ENCODE peak calls at places on chromosomes 2 and 18, in four cellular contexts. One of them, this sample, is unnamed.

GRCh38 chr2:106095478-106096392 is 98.4 kb downstream of the UXS1 start:
- DNase-seq in prostate gland: no peak
- DNase-seq in hepatocyte: no peak
- DNase-seq in suprapubic skin: no peak
- DNase-seq in this sample: peak; percentile 54

GRCh38 chr2:38376346-38376682 is 759 bp downstream of the ATL2 start:
- DNase-seq in prostate gland: peak; percentile 61
- DNase-seq in hepatocyte: peak; percentile 78
- DNase-seq in suprapubic skin: peak; percentile 77
- DNase-seq in this sample: peak; percentile 63

GRCh38 chr2:79512442-79513401 is at the start of gene CTNNA2:
- DNase-seq in prostate gland: no peak
- DNase-seq in hepatocyte: peak; percentile 91
- DNase-seq in suprapubic skin: no peak
- DNase-seq in this sample: peak; percentile 16

GRCh38 chr2:105773568-105773967 is 28.9 kb downstream of the NCK2 start:
- DNase-seq in prostate gland: no peak
- DNase-seq in hepatocyte: no peak
- DNase-seq in suprapubic skin: no peak
- DNase-seq in this sample: no peak

GRCh38 chr2:61549546-61549945 is 11.4 kb upstream of the XPO1 start:
- DNase-seq in prostate gland: no peak
- DNase-seq in hepatocyte: no peak
- DNase-seq in suprapubic skin: no peak
- DNase-seq in this sample: no peak

GRCh38 chr2:40281021-40281940 is 170.6 kb downstream of the SLC8A1 start:
- DNase-seq in prostate gland: peak; percentile 24
- DNase-seq in hepatocyte: peak; percentile 7
- DNase-seq in suprapubic skin: no peak
- DNase-seq in this sample: no peak

GRCh38 chr2:162111958-162112850 is 38.2 kb upstream of the DPP4 start:
- DNase-seq in prostate gland: no peak
- DNase-seq in hepatocyte: no peak
- DNase-seq in suprapubic skin: no peak
- DNase-seq in this sample: no peak

GRCh38 chr2:112572005-112572404 is 12.4 kb upstream of the CHCHD5 start:
- DNase-seq in prostate gland: no peak
- DNase-seq in hepatocyte: no peak
- DNase-seq in suprapubic skin: no peak
- DNase-seq in this sample: no peak

GRCh38 chr2:215188078-215188477 is 49.7 kb upstream of the ABCA12 start:
- DNase-seq in prostate gland: no peak
- DNase-seq in hepatocyte: no peak
- DNase-seq in suprapubic skin: no peak
- DNase-seq in this sample: no peak

GRCh38 chr2:237057893-237058300 is 27.8 kb upstream of the COPS8 start:
- DNase-seq in prostate gland: no peak
- DNase-seq in hepatocyte: no peak
- DNase-seq in suprapubic skin: no peak
- DNase-seq in this sample: peak; percentile 53

GRCh38 chr2:237059155-237059875 is 26.4 kb upstream of the COPS8 start:
- DNase-seq in prostate gland: no peak
- DNase-seq in hepatocyte: no peak
- DNase-seq in suprapubic skin: no peak
- DNase-seq in this sample: no peak

GRCh38 chr2:237057107-237057506 is 28.6 kb upstream of the COPS8 start:
- DNase-seq in prostate gland: no peak
- DNase-seq in hepatocyte: no peak
- DNase-seq in suprapubic skin: no peak
- DNase-seq in this sample: no peak

GRCh38 chr2:237056271-237056875 is 29.3 kb upstream of the COPS8 start:
- DNase-seq in prostate gland: peak; percentile 17
- DNase-seq in hepatocyte: no peak
- DNase-seq in suprapubic skin: no peak
- DNase-seq in this sample: no peak

DNA sequence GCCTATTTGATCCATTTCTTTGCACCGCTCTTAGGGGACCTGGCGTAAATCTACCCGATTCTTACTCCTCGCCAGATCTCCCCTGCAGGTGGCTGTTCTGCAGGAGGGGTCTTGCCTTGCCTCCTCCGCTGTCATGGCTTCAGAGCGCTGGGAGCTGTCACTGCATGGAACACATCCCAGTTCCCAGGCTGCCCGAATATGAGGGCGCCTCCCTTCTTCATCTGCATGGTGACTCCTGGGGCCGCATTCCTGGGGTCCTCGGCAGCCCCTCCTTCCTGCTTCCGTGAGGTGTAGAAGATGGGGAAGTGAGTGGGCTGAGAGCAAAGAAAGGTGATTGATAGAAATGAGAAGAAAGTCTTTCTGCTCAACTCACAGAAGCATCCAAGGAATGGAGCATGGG is 27.3 kb upstream of the COPS8 start:
- DNase-seq in prostate gland: no peak
- DNase-seq in hepatocyte: no peak
- DNase-seq in suprapubic skin: no peak
- DNase-seq in this sample: no peak
- H3K27ac ChIP-seq in prostate gland: no peak overlapping the region
- H3K27ac ChIP-seq in hepatocyte: no peak overlapping the region
- H3K27ac ChIP-seq in suprapubic skin: no peak overlapping the region
- H3K27ac ChIP-seq in this sample: no peak overlapping the region

DNA sequence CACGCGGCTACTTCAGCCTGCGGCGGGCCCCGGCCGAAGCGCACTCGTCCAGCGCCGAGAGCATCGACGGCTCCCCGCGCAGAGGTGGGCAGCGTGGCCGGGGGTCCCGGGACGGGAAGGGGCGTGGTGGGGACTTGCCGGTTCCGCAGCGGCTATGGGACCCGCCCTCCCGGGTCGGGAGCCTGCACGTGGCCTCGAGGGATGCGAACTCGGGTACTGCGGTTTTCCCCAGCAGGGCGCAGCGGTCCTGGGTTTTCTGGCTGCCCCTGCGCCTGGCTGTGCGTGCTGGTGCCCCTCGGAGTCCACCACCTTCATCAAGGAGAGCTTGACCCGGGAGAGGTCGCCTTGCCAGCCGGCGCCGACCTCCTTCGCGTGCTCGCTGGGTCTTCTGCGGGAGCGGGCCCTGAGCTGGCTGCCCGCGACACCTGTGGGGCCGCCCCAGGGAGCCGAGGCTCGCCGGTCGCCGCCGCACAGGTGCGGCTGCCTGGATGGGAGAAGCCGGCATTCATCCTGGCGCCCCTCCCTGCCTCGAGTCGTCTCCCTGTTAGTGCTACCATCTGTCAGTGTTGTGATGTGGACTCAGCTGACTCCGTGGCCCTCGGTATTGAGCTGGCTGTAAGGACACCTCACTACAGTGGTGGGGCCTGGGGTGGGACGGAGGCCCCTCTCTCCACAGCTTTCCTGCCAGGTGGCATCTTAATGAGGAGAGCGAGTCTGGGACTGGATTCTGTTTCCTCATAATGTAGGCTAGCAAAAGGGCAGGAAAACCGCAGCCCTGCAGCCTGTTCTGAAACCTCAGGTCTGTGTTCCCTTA is 177.3 kb downstream of the AGAP1 start:
- DNase-seq in prostate gland: no peak
- DNase-seq in hepatocyte: peak; percentile 10
- DNase-seq in suprapubic skin: no peak
- DNase-seq in this sample: no peak
- TF ChIP-seq CTCF in prostate gland: no peak
- TF ChIP-seq CTCF in hepatocyte: no peak
- TF ChIP-seq CTCF in suprapubic skin: no peak
- TF ChIP-seq CTCF in this sample: no peak

DNA sequence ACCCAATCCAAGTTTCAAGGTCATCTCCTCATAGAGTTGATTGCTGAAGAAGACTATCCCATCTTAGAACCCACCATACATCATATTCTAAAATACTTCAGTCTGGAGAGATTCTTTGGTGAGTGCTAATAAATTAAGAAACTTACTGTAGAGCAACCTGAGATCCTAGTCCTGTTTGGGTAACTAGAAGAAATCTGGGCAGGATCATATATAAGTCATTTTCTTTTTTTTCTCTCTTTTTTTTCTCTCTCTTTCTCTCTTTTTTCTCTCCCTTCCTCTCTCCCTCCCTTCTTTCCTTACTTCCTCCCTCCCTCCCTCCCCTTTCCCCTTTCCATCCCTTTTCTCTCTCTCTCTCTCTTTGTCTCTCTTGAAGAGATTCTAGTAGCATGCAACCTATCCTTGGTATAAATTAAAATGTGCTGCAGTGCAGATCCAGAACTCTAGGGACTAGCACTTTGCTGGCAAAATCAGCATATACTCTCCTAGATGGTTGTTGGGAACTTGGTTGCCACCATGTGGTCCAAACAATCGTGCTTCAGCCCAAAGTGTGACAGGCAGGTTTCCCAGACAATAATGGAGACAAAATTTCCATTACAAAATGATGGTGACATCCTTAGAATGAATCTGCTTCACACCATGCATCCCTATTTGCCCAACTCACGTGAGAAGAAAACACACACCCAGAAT is 399.4 kb upstream of the CELF4 start:
- DNase-seq in prostate gland: no peak
- DNase-seq in hepatocyte: no peak
- DNase-seq in suprapubic skin: no peak
- DNase-seq in this sample: no peak
- H3K4me3 ChIP-seq in prostate gland: no peak overlapping the region
- H3K4me3 ChIP-seq in hepatocyte: no peak overlapping the region
- H3K4me3 ChIP-seq in suprapubic skin: no peak overlapping the region
- H3K4me3 ChIP-seq in this sample: no peak overlapping the region

GRCh38 chr2:121625953-121626352 is 23.3 kb downstream of the CLASP1 start:
- DNase-seq in prostate gland: no peak
- DNase-seq in hepatocyte: no peak
- DNase-seq in suprapubic skin: no peak
- DNase-seq in this sample: no peak

GRCh38 chr2:121627525-121628050 is 21.7 kb downstream of the CLASP1 start:
- DNase-seq in prostate gland: no peak
- DNase-seq in hepatocyte: peak; percentile 11
- DNase-seq in suprapubic skin: no peak
- DNase-seq in this sample: no peak

GRCh38 chr2:121626777-121627524 is 22.3 kb downstream of the CLASP1 start:
- DNase-seq in prostate gland: peak; percentile 79
- DNase-seq in hepatocyte: peak; percentile 37
- DNase-seq in suprapubic skin: no peak
- DNase-seq in this sample: peak; percentile 14
- H3K27ac ChIP-seq in prostate gland: peak overlapping the region; percentile 40
- H3K27ac ChIP-seq in hepatocyte: peak overlapping the region; percentile 35
- H3K27ac ChIP-seq in suprapubic skin: peak overlapping the region; percentile 18
- H3K27ac ChIP-seq in this sample: peak overlapping the region; percentile 40

GRCh38 chr2:9373047-9373446 is 50.3 kb downstream of the ITGB1BP1 start:
- DNase-seq in prostate gland: no peak
- DNase-seq in hepatocyte: no peak
- DNase-seq in suprapubic skin: peak; percentile 51
- DNase-seq in this sample: no peak

GRCh38 chr2:9374071-9374730 is 49.1 kb downstream of the ITGB1BP1 start:
- DNase-seq in prostate gland: no peak
- DNase-seq in hepatocyte: no peak
- DNase-seq in suprapubic skin: peak; percentile 40
- DNase-seq in this sample: no peak

GRCh38 chr2:9373505-9373904 is 49.8 kb downstream of the ITGB1BP1 start:
- DNase-seq in prostate gland: no peak
- DNase-seq in hepatocyte: no peak
- DNase-seq in suprapubic skin: peak; percentile 26
- DNase-seq in this sample: no peak

GRCh38 chr2:9366041-9366440 is 57.3 kb downstream of the ITGB1BP1 start:
- DNase-seq in prostate gland: no peak
- DNase-seq in hepatocyte: no peak
- DNase-seq in suprapubic skin: no peak
- DNase-seq in this sample: no peak

GRCh38 chr2:9370746-9371145 is 52.6 kb downstream of the ITGB1BP1 start:
- DNase-seq in prostate gland: no peak
- DNase-seq in hepatocyte: no peak
- DNase-seq in suprapubic skin: no peak
- DNase-seq in this sample: no peak
- TF ChIP-seq CTCF in prostate gland: no peak
- TF ChIP-seq CTCF in hepatocyte: no peak
- TF ChIP-seq CTCF in suprapubic skin: no peak
- TF ChIP-seq CTCF in this sample: no peak

GRCh38 chr2:241534701-241535375 is 23.7 kb upstream of the BOK start:
- DNase-seq in prostate gland: no peak
- DNase-seq in hepatocyte: no peak
- DNase-seq in suprapubic skin: no peak
- DNase-seq in this sample: no peak

GRCh38 chr2:241532168-241532567 is 23.8 kb upstream of the STK25 start:
- DNase-seq in prostate gland: no peak
- DNase-seq in hepatocyte: no peak
- DNase-seq in suprapubic skin: no peak
- DNase-seq in this sample: no peak

GRCh38 chr2:241535871-241536639 is 22.5 kb upstream of the BOK start:
- DNase-seq in prostate gland: no peak
- DNase-seq in hepatocyte: no peak
- DNase-seq in suprapubic skin: no peak
- DNase-seq in this sample: no peak

GRCh38 chr2:241532733-241533601 is 24.6 kb upstream of the STK25 start:
- DNase-seq in prostate gland: no peak
- DNase-seq in hepatocyte: no peak
- DNase-seq in suprapubic skin: no peak
- DNase-seq in this sample: no peak

DNA sequence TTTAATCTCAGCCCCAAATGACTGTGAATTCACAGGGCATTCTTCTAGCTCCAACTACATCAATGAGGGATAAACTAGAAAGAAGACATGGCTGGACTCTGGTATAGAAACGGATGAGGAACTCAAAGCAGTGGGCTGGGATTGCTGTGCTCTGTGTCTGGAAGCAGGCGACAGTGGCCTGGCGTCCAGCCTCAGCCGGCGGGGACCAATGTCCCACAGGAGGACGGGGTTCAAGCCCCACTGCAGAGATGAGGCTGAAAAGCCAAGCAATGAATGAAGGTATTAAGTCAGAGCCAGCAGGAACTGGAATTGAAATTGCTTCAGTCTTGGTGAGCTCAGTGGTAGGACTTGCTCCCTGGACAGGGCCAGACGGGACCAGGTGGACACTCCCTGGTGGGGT is 24.3 kb upstream of the BOK start:
- DNase-seq in prostate gland: no peak
- DNase-seq in hepatocyte: no peak
- DNase-seq in suprapubic skin: no peak
- DNase-seq in this sample: no peak
- H3K4me3 ChIP-seq in prostate gland: no peak overlapping the region
- H3K4me3 ChIP-seq in hepatocyte: no peak overlapping the region
- H3K4me3 ChIP-seq in suprapubic skin: no peak overlapping the region
- H3K4me3 ChIP-seq in this sample: no peak overlapping the region

GRCh38 chr18:57677289-57678211 is 55.9 kb upstream of the NARS1 start:
- DNase-seq in prostate gland: no peak
- DNase-seq in hepatocyte: no peak
- DNase-seq in suprapubic skin: no peak
- DNase-seq in this sample: no peak

GRCh38 chr18:57670046-57670445 is 48.4 kb upstream of the NARS1 start:
- DNase-seq in prostate gland: no peak
- DNase-seq in hepatocyte: no peak
- DNase-seq in suprapubic skin: no peak
- DNase-seq in this sample: no peak

DNA sequence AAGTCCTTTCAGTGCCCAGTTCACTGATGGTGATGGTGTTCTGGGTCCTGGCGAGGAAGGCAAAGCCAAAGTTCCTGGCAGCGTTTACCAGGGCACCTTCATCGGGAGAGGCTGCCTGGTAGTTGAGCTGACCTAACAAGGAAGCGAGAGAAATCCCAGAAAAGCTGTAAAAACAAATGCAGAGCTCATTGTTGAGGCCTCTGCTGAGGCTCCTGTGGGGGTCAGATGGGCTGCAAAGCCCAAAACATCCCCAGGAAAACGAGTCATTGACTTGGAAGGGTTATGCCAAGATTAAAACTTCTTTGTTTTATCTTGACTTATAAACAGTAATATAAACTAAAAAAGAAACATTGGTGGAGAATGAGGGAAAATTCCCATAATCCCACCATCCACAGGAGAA is 53.3 kb upstream of the NARS1 start:
- DNase-seq in prostate gland: no peak
- DNase-seq in hepatocyte: no peak
- DNase-seq in suprapubic skin: no peak
- DNase-seq in this sample: no peak
- H3K27ac ChIP-seq in prostate gland: no peak overlapping the region
- H3K27ac ChIP-seq in hepatocyte: no peak overlapping the region
- H3K27ac ChIP-seq in suprapubic skin: no peak overlapping the region
- H3K27ac ChIP-seq in this sample: no peak overlapping the region